ENCODE peak calls at places on chromosomes 2 and 18, in six cellular contexts. Q is HCT116, B is esophagus muscularis mucosa, M is transverse colon, H is upper lobe of left lung, I is spleen. C is an unnamed sample.
A peak's percentile ranks its signal among the peaks of the same experiment; 100 is the strongest.

GRCh38 chr2:5364361-5364760 is 327.8 kb upstream of the SOX11 start:
- DNase-seq in Q (no peak), B (no peak), M (no peak), H (no peak), I (no peak), C (no peak)

GRCh38 chr2:170432823-170433222 is 254.9 kb downstream of the MYO3B start:
- DNase-seq in Q (no peak), B (no peak), M (no peak), H (no peak), I (no peak), C (no peak)

GRCh38 chr2:43196773-43197567 is 29.4 kb downstream of the ZFP36L2 start:
- DNase-seq in Q (no peak), B (no peak), M (no peak), H (no peak), I (no peak), C (no peak)

GRCh38 chr2:214630402-214631035 is 179.0 kb downstream of the BARD1 start:
- DNase-seq in Q (no peak), B (no peak), M (no peak), H (no peak), I (no peak), C (no peak)

GRCh38 chr2:157933549-157933948 is 57.4 kb upstream of the ACVR1 start:
- DNase-seq in Q (no peak), B (peak; percentile 19), M (no peak), H (no peak), I (no peak), C (no peak)

GRCh38 chr18:39480494-39481245 is 1915.1 kb upstream of the CELF4 start:
- DNase-seq in Q (no peak), B (no peak), M (no peak), H (no peak), I (no peak), C (no peak)

GRCh38 chr18:13452448-13452811 is 233.9 kb downstream of the LDLRAD4 start:
- DNase-seq in Q (no peak), B (no peak), M (no peak), H (no peak), I (no peak), C (no peak)

GRCh38 chr2:215105607-215106354 is 32.6 kb downstream of the ABCA12 start:
- DNase-seq in Q (no peak), B (no peak), M (no peak), H (no peak), I (no peak), C (no peak)

GRCh38 chr2:234955091-234955511 is 3.3 kb downstream of the SH3BP4 start:
- DNase-seq in Q (no peak), B (no peak), M (no peak), H (no peak), I (peak; percentile 56), C (no peak)

GRCh38 chr18:32469190-32469611 is 1.5 kb downstream of the GAREM1 start:
- DNase-seq in Q (peak; percentile 19), B (no peak), M (peak; percentile 41), H (peak; percentile 28), I (no peak), C (no peak)

GRCh38 chr2:88176352-88176952 is 6.3 kb downstream of the THNSL2 start:
- DNase-seq in Q (no peak), B (no peak), M (no peak), H (no peak), I (no peak), C (no peak)

GRCh38 chr18:55982992-55983391 is 395.0 kb upstream of the TCF4 start:
- DNase-seq in Q (no peak), B (no peak), M (no peak), H (no peak), I (no peak), C (no peak)

GRCh38 chr2:108449410-108450200 is 599 bp downstream of the GCC2 start:
- DNase-seq in Q (peak; percentile 26), B (no peak), M (peak; percentile 42), H (no peak), I (no peak), C (no peak)

GRCh38 chr2:173766537-173767289 is 198.5 kb downstream of the SP3 start:
- DNase-seq in Q (no peak), B (no peak), M (no peak), H (no peak), I (no peak), C (no peak)

GRCh38 chr2:200360364-200360763 is 53.9 kb downstream of the SPATS2L start:
- DNase-seq in Q (no peak), B (no peak), M (no peak), H (no peak), I (no peak), C (no peak)

GRCh38 chr2:141641462-141641861 is 489.4 kb downstream of the LRP1B start:
- DNase-seq in Q (no peak), B (no peak), M (no peak), H (no peak), I (no peak), C (no peak)

GRCh38 chr2:37579314-37579713 is 92.1 kb downstream of the CDC42EP3 start:
- DNase-seq in Q (no peak), B (no peak), M (no peak), H (no peak), I (no peak), C (no peak)

GRCh38 chr2:63378589-63378988 is 209.7 kb downstream of the WDPCP start:
- DNase-seq in Q (no peak), B (no peak), M (no peak), H (no peak), I (no peak), C (no peak)

GRCh38 chr2:58428286-58428552 is 187.1 kb upstream of the FANCL start:
- DNase-seq in Q (no peak), B (no peak), M (no peak), H (peak; percentile 71), I (no peak), C (no peak)

GRCh38 chr2:123851281-123851680 is 173.8 kb upstream of the CNTNAP5 start:
- DNase-seq in Q (no peak), B (no peak), M (no peak), H (no peak), I (no peak), C (no peak)

GRCh38 chr2:5915926-5916325 is 223.7 kb downstream of the SOX11 start:
- DNase-seq in Q (no peak), B (peak; percentile 74), M (no peak), H (no peak), I (no peak), C (no peak)

GRCh38 chr2:32074161-32074506 is 10.8 kb downstream of the SPAST start:
- DNase-seq in Q (no peak), B (no peak), M (no peak), H (no peak), I (no peak), C (no peak)

GRCh38 chr18:13491138-13491537 is 235.2 kb downstream of the FAM210A start:
- DNase-seq in Q (no peak), B (no peak), M (no peak), H (no peak), I (no peak), C (no peak)

GRCh38 chr18:79567481-79568147 is 112.0 kb upstream of the CTDP1 start:
- DNase-seq in Q (no peak), B (no peak), M (no peak), H (peak; percentile 65), I (peak; percentile 53), C (no peak)

GRCh38 chr2:226354434-226354833 is 445.2 kb downstream of the IRS1 start:
- DNase-seq in Q (no peak), B (no peak), M (no peak), H (no peak), I (no peak), C (no peak)

GRCh38 chr2:189350515-189351209 is 90.6 kb upstream of the WDR75 start:
- DNase-seq in Q (no peak), B (no peak), M (no peak), H (no peak), I (no peak), C (no peak)

DNA sequence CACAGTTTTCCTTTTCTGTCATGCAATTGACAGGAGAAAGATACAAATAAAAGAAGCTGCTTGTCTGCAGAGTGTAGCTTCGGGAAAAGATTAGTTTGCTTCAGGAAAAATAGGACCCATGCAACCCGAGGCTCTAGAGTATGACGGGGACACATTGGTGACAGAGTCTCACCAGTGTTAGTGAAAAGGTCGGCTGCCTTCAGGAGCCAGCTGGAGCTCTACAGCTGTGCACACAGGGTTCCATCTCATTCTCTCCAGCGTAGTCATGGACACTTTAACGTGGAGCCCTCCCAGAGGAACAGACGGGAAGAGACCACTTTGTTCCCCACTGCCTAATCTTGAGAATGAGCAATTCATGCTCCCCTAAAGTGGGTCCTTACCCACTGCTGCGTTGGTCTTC is 42.9 kb downstream of the FECH start:
- DNase-seq in Q (no peak), B (no peak), M (no peak), H (no peak), I (no peak), C (no peak)
- TF ChIP-seq POLR2A in Q (no peak), B (no peak), M (no peak), H (no peak), I (no peak), C (no peak)

GRCh38 chr2:8004250-8004681 is 677.6 kb upstream of the ID2 start:
- DNase-seq in Q (no peak), B (no peak), M (peak; percentile 48), H (no peak), I (no peak), C (no peak)

GRCh38 chr2:8000861-8001260 is 681.0 kb upstream of the ID2 start:
- DNase-seq in Q (no peak), B (no peak), M (no peak), H (no peak), I (no peak), C (no peak)

GRCh38 chr2:8002765-8003393 is 679.0 kb upstream of the ID2 start:
- DNase-seq in Q (no peak), B (no peak), M (no peak), H (no peak), I (no peak), C (no peak)

GRCh38 chr2:8006181-8006580 is 675.7 kb upstream of the ID2 start:
- DNase-seq in Q (no peak), B (no peak), M (no peak), H (no peak), I (no peak), C (no peak)

GRCh38 chr2:8003462-8004075 is 678.3 kb upstream of the ID2 start:
- DNase-seq in Q (no peak), B (no peak), M (peak; percentile 19), H (peak; percentile 62), I (no peak), C (peak; percentile 89)
- H3K4me1 ChIP-seq in Q (no peaks in the 10 kb centered on the region), B (peaks cover 9% of the 10 kb centered on the region), M (peaks cover 15% of the 10 kb centered on the region), H (peaks cover 3% of the 10 kb centered on the region), I (peaks cover 4% of the 10 kb centered on the region), C (peaks cover 12% of the 10 kb centered on the region)

GRCh38 chr2:62112192-62112591 is 83.7 kb upstream of the B3GNT2 start:
- DNase-seq in Q (no peak), B (no peak), M (no peak), H (no peak), I (no peak), C (no peak)
- TF ChIP-seq POLR2AphosphoS5 in Q (no peak), B (no peak), M (peak; percentile 59), H (no peak), I (no peak), C (peak; percentile 94)

DNA sequence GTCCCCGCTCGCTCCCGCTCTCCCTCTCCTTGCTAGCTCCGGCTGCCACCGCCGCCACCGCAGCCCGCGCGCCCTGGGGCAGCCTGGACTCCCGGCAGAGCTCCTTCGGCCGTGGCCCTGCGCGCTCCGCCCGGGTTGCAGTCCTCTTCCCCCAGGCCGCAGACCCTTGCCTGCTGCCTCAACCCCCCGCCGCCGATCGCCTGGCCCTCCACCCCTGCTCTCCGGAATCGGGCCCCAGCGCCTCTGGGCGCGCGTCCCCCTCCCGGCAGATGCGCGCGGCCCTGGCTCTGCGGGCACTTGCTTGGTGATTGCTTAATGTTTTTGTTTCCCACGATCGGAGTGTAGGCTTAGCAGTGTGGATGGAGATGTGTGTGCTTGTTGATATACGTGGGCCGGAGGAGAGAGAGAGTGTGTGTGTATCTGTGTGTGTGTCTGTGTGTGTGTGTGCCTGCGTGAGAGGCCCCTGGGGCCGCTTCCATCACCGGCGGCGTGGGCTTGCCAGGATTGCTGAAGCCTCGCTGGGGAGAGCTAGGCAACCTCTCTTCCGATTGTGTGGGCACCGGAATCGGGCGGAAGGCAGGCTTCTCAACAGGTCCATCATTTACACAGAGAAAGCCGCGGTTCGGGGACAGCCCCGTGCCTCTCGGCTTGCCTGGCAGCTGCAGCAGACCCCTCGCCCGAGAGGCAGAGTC is 877 bp downstream of the INHBB start:
- DNase-seq in Q (no peak), B (no peak), M (no peak), H (no peak), I (peak; percentile 81), C (no peak)
- TF ChIP-seq POLR2A in Q (no peak), B (no peak), M (no peak), H (no peak), I (no peak), C (no peak)

C was measured in vagina.